ENCODE peak calls at places on chromosome 12, in seven cellular contexts. V is hepatic stellate cell; C is lower leg skin; P is coronary artery; Z is M059J; L is left ventricle myocardium inferior; H is activated CD4-positive, alpha-beta T cell treated with anti-CD3 and anti-CD28 coated beads, Interleukin-2, amount 50 U/mL, for 48 hours. B is an unnamed sample.

GRCh38 chr12:10102322-10102721 is 3.5 kb upstream of the CLEC1A start:
- DNase-seq in V (no peak), C (no peak), P (no peak), Z (no peak), L (no peak), H (no peak), B (no peak)

GRCh38 chr12:16329594-16329993 is 17.9 kb upstream of the MGST1 start:
- DNase-seq in V (no peak), C (no peak), P (no peak), Z (no peak), L (no peak), H (no peak), B (no peak)

GRCh38 chr12:104138747-104139186 is 757 bp upstream of the NFYB start:
- DNase-seq in V (no peak), C (no peak), P (no peak), Z (no peak), L (peak; percentile 20), H (no peak), B (no peak)

GRCh38 chr12:42326466-42327226 is 679 bp downstream of the PPHLN1 start:
- DNase-seq in V (peak; percentile 35), C (no peak), P (no peak), Z (peak; percentile 53), L (no peak), H (peak; percentile 11), B (no peak)

GRCh38 chr12:105764216-105764835 is 374.4 kb downstream of the NUAK1 start:
- DNase-seq in V (no peak), C (no peak), P (no peak), Z (no peak), L (no peak), H (no peak), B (no peak)

GRCh38 chr12:105985383-105985782 is 153.4 kb downstream of the NUAK1 start:
- DNase-seq in V (no peak), C (no peak), P (no peak), Z (no peak), L (no peak), H (no peak), B (no peak)

GRCh38 chr12:24078318-24078765 is 128.9 kb upstream of the SOX5 start:
- DNase-seq in V (no peak), C (no peak), P (no peak), Z (peak; percentile 70), L (no peak), H (no peak), B (no peak)

GRCh38 chr12:45232771-45233372 is 17.0 kb downstream of the ANO6 start:
- DNase-seq in V (peak; percentile 69), C (peak; percentile 60), P (peak; percentile 84), Z (peak; percentile 98), L (no peak), H (peak; percentile 60), B (peak; percentile 78)

GRCh38 chr12:46475972-46476645 is 103.5 kb upstream of the SLC38A2 start:
- DNase-seq in V (no peak), C (no peak), P (no peak), Z (peak; percentile 62), L (no peak), H (no peak), B (no peak)

GRCh38 chr12:111975161-111975931 is 37.6 kb downstream of the TMEM116 start:
- DNase-seq in V (no peak), C (no peak), P (no peak), Z (no peak), L (no peak), H (no peak), B (no peak)

GRCh38 chr12:44546037-44546436 is 330.1 kb downstream of the NELL2 start:
- DNase-seq in V (no peak), C (no peak), P (no peak), Z (no peak), L (no peak), H (no peak), B (no peak)

GRCh38 chr12:52096332-52097044 is 17.0 kb downstream of the SMIM41 start:
- DNase-seq in V (no peak), C (no peak), P (no peak), Z (no peak), L (no peak), H (no peak), B (no peak)

GRCh38 chr12:12806784-12807516 is 6.2 kb upstream of the DDX47 start:
- DNase-seq in V (no peak), C (no peak), P (no peak), Z (no peak), L (no peak), H (no peak), B (no peak)

GRCh38 chr12:52685406-52685890 is 5.2 kb upstream of the KRT1 start:
- DNase-seq in V (no peak), C (no peak), P (no peak), Z (no peak), L (no peak), H (no peak), B (no peak)

GRCh38 chr12:128800606-128801005 is 23.2 kb downstream of the SLC15A4 start:
- DNase-seq in V (no peak), C (no peak), P (no peak), Z (no peak), L (no peak), H (no peak), B (peak; percentile 29)

GRCh38 chr12:27564612-27565213 is 40.7 kb downstream of the PPFIBP1 start:
- DNase-seq in V (no peak), C (no peak), P (no peak), Z (peak; percentile 74), L (no peak), H (no peak), B (no peak)

GRCh38 chr12:4031703-4032291 is 158.6 kb upstream of the PARP11 start:
- DNase-seq in V (peak; percentile 21), C (peak; percentile 34), P (no peak), Z (peak; percentile 5), L (peak; percentile 20), H (no peak), B (no peak)

GRCh38 chr12:63045020-63045860 is 105.8 kb downstream of the AVPR1A start:
- DNase-seq in V (peak; percentile 21), C (no peak), P (no peak), Z (peak; percentile 89), L (no peak), H (no peak), B (no peak)

GRCh38 chr12:108204618-108205017 is 75.5 kb downstream of the WSCD2 start:
- DNase-seq in V (no peak), C (no peak), P (no peak), Z (no peak), L (no peak), H (no peak), B (no peak)

GRCh38 chr12:47846294-47846996 is 26.7 kb upstream of the HDAC7 start:
- DNase-seq in V (no peak), C (no peak), P (no peak), Z (no peak), L (no peak), H (no peak), B (no peak)

GRCh38 chr12:51662728-51663154 is 71.7 kb downstream of the SCN8A start:
- DNase-seq in V (no peak), C (no peak), P (no peak), Z (no peak), L (no peak), H (no peak), B (no peak)

GRCh38 chr12:121765573-121765972 is 27.9 kb downstream of the RHOF start:
- DNase-seq in V (peak; percentile 63), C (no peak), P (peak; percentile 68), Z (peak; percentile 87), L (no peak), H (no peak), B (no peak)

GRCh38 chr12:108616941-108617858 is 16.5 kb downstream of the SELPLG start:
- DNase-seq in V (no peak), C (no peak), P (no peak), Z (peak; percentile 84), L (peak; percentile 49), H (peak; percentile 88), B (no peak)

GRCh38 chr12:1391722-1392121 is 202.7 kb downstream of the FBXL14 start:
- DNase-seq in V (no peak), C (no peak), P (no peak), Z (peak; percentile 16), L (no peak), H (no peak), B (no peak)

GRCh38 chr12:49825971-49826421 is 2.2 kb downstream of the NCKAP5L start:
- DNase-seq in V (peak; percentile 33), C (no peak), P (no peak), Z (no peak), L (no peak), H (no peak), B (no peak)

GRCh38 chr12:40921563-40922163 is 229.4 kb downstream of the CNTN1 start:
- DNase-seq in V (no peak), C (no peak), P (no peak), Z (no peak), L (no peak), H (no peak), B (no peak)

GRCh38 chr12:21353948-21354347 is 18.8 kb upstream of the IAPP start:
- DNase-seq in V (no peak), C (no peak), P (no peak), Z (no peak), L (no peak), H (no peak), B (no peak)

GRCh38 chr12:70852416-70853150 is 68.0 kb downstream of the PTPRR start:
- DNase-seq in V (no peak), C (no peak), P (no peak), Z (no peak), L (no peak), H (no peak), B (no peak)

GRCh38 chr12:124698211-124698997 is 131.0 kb upstream of the NCOR2 start:
- DNase-seq in V (no peak), C (no peak), P (no peak), Z (no peak), L (no peak), H (no peak), B (no peak)

GRCh38 chr12:75862692-75863471 is 168.7 kb downstream of the PHLDA1 start:
- DNase-seq in V (peak; percentile 30), C (no peak), P (no peak), Z (peak; percentile 84), L (no peak), H (no peak), B (no peak)

GRCh38 chr12:13223176-13223806 is 26.8 kb downstream of the EMP1 start:
- DNase-seq in V (peak; percentile 69), C (no peak), P (no peak), Z (peak; percentile 86), L (no peak), H (no peak), B (no peak)

GRCh38 chr12:97503073-97503472 is 40.5 kb downstream of the RMST start:
- DNase-seq in V (no peak), C (no peak), P (no peak), Z (no peak), L (no peak), H (no peak), B (no peak)

GRCh38 chr12:49190317-49190716 is 1.4 kb upstream of the TUBA1A start:
- DNase-seq in V (no peak), C (no peak), P (no peak), Z (no peak), L (no peak), H (no peak), B (no peak)

GRCh38 chr12:106552228-106552627 is 30.6 kb upstream of the RFX4 start:
- DNase-seq in V (no peak), C (no peak), P (no peak), Z (no peak), L (no peak), H (no peak), B (no peak)